ENCODE peak calls at places on chromosomes 11 and 22, in eight cellular contexts. B is Right ventricle myocardium inferior; L is activated CD8-positive, alpha-beta memory T cell treated with anti-CD3 and anti-CD28 coated beads, Interleukin-2, amount 10 ng/mL, durations not matched to agents 7 days and 5 days; W is colonic mucosa; P is foreskin melanocyte; M is RPMI7951; D is M059J; C is activated T-helper 1 cell treated with anti-CD3 and anti-CD28 coated beads, Interleukin-2, amount 50 U/mL, for 16 hours. Q is an unnamed sample.

GRCh38 chr11:64348611-64349387 is 8.8 kb downstream of the CCDC88B start:
- DNase-seq in B (no peak), L (no peak), W (no peak), P (no peak), M (no peak), D (peak; percentile 30), C (no peak), Q (no peak)

GRCh38 chr11:81596709-81597108 is 1137.0 kb downstream of the FAM181B start:
- DNase-seq in B (no peak), L (no peak), W (no peak), P (peak; percentile 1), M (no peak), D (no peak), C (no peak), Q (no peak)

GRCh38 chr22:28855355-28856094 is 27.8 kb upstream of the ZNRF3 start:
- DNase-seq in B (no peak), L (peak; percentile 53), W (peak; percentile 76), P (peak; percentile 49), M (peak; percentile 55), D (peak; percentile 52), C (no peak), Q (peak; percentile 20)

GRCh38 chr11:3077174-3077839 is 20.1 kb upstream of the CARS1 start:
- DNase-seq in B (no peak), L (no peak), W (no peak), P (no peak), M (no peak), D (no peak), C (no peak), Q (no peak)

GRCh38 chr22:21837184-21837979 is 30.1 kb downstream of the MAPK1 start:
- DNase-seq in B (no peak), L (no peak), W (no peak), P (peak; percentile 73), M (peak; percentile 82), D (peak; percentile 87), C (no peak), Q (peak; percentile 34)

GRCh38 chr11:116692318-116693106 is 80.3 kb downstream of the BUD13 start:
- DNase-seq in B (no peak), L (peak; percentile 28), W (no peak), P (no peak), M (no peak), D (no peak), C (no peak), Q (no peak)

GRCh38 chr11:2700415-2701211 is 819 bp upstream of the KCNQ1OT1 start:
- DNase-seq in B (peak; percentile 84), L (peak; percentile 58), W (peak; percentile 81), P (peak; percentile 21), M (peak; percentile 40), D (peak; percentile 50), C (no peak), Q (peak; percentile 59)

GRCh38 chr22:32546480-32546879 is 71.9 kb downstream of the FBXO7 start:
- DNase-seq in B (no peak), L (no peak), W (no peak), P (no peak), M (peak; percentile 58), D (peak; percentile 56), C (no peak), Q (no peak)

GRCh38 chr11:93013646-93014045 is 44.2 kb downstream of the MTNR1B start:
- DNase-seq in B (no peak), L (no peak), W (no peak), P (no peak), M (no peak), D (no peak), C (no peak), Q (no peak)